ENCODE peak calls at places on chromosomes 5 and 9, in ten cellular contexts. X, R, Z, B, G, F, A, N, Y and C are unnamed samples.

GRCh38 chr5:112316006-112316405 is 103.1 kb downstream of the EPB41L4A start:
- DNase-seq in F (no peak), Z (no peak), A (no peak), X (no peak), N (peak; percentile 16), B (no peak), G (no peak), Y (no peak), R (no peak), C (no peak)

GRCh38 chr9:12166511-12166910 is 526.7 kb upstream of the TYRP1 start:
- DNase-seq in Z (no peak), A (no peak), Y (no peak), G (no peak), R (no peak), F (no peak), X (no peak), N (peak; percentile 38), B (no peak), C (no peak)

GRCh38 chr9:806285-807156 is 35.0 kb upstream of the DMRT1 start:
- DNase-seq in X (no peak), Z (no peak), F (no peak), R (peak; percentile 31), A (peak; percentile 69), B (peak; percentile 60), Y (peak; percentile 29), G (no peak), N (no peak), C (no peak)

GRCh38 chr5:158435161-158435616 is 576.2 kb upstream of the CLINT1 start:
- DNase-seq in Y (no peak), X (no peak), R (no peak), F (no peak), G (no peak), A (no peak), Z (no peak), B (no peak), N (no peak), C (no peak)

GRCh38 chr5:33371660-33372059 is 69.1 kb upstream of the TARS1 start:
- DNase-seq in F (no peak), X (no peak), B (peak; percentile 89), R (no peak), Y (peak; percentile 73), G (no peak), A (peak; percentile 11), Z (no peak), N (no peak), C (no peak)

GRCh38 chr5:58322453-58322852 is 137.4 kb downstream of the PLK2 start:
- DNase-seq in R (no peak), A (peak; percentile 17), Y (no peak), F (no peak), B (peak; percentile 36), N (no peak), Z (no peak), G (no peak), X (no peak), C (no peak)

GRCh38 chr9:117927354-117927753 is 223.2 kb downstream of the TLR4 start:
- DNase-seq in B (no peak), R (no peak), A (no peak), Y (no peak), F (no peak), X (no peak), N (no peak), G (no peak), Z (peak; percentile 23), C (peak; percentile 13)

GRCh38 chr5:172597755-172598155 is 43.3 kb upstream of the NEURL1B start:
- DNase-seq in B (no peak), R (no peak), G (no peak), A (no peak), N (no peak), Y (no peak), X (no peak), Z (no peak), F (no peak), C (no peak)

GRCh38 chr9:117574099-117574498 is 130.1 kb upstream of the TLR4 start:
- DNase-seq in B (no peak), G (no peak), X (no peak), F (no peak), Y (no peak), A (no peak), R (no peak), Z (no peak), N (no peak), C (no peak)

GRCh38 chr9:29213374-29214161 is 1640.3 kb upstream of the C9orf72 start:
- DNase-seq in F (no peak), A (no peak), N (no peak), B (no peak), G (no peak), Y (no peak), Z (peak; percentile 81), X (no peak), R (no peak), C (peak; percentile 59)

GRCh38 chr5:39376293-39376714 is 12.0 kb upstream of the C9 start:
- DNase-seq in F (no peak), N (peak; percentile 33), Z (peak; percentile 70), A (peak; percentile 30), X (no peak), B (peak; percentile 77), Y (no peak), G (no peak), R (peak; percentile 47), C (peak; percentile 14)

GRCh38 chr9:90142580-90142979 is 500.0 kb downstream of the DIRAS2 start:
- DNase-seq in A (no peak), G (no peak), B (peak; percentile 58), Z (peak; percentile 84), R (no peak), X (peak; percentile 43), F (no peak), Y (no peak), N (peak; percentile 26), C (peak; percentile 36)

GRCh38 chr5:122163151-122164069 is 34.1 kb downstream of the ZNF474 start:
- DNase-seq in R (no peak), F (no peak), X (no peak), Y (peak; percentile 73), Z (no peak), A (peak; percentile 72), B (peak; percentile 97), G (no peak), N (peak; percentile 79), C (no peak)

GRCh38 chr5:134124289-134125194 is 10.1 kb downstream of the TCF7 start:
- DNase-seq in N (no peak), F (no peak), A (no peak), Z (no peak), X (no peak), R (no peak), G (no peak), B (peak; percentile 91), Y (no peak), C (no peak)

GRCh38 chr5:172868924-172869565 is 35.0 kb downstream of the ERGIC1 start:
- DNase-seq in X (no peak), A (peak; percentile 74), G (peak; percentile 67), F (peak; percentile 73), N (no peak), B (peak; percentile 97), Y (no peak), R (no peak), Z (no peak), C (no peak)

GRCh38 chr5:92403308-92403707 is 1020.2 kb upstream of the ARRDC3 start:
- DNase-seq in R (no peak), A (no peak), N (no peak), F (no peak), G (no peak), X (no peak), B (no peak), Y (no peak), Z (peak; percentile 8), C (peak; percentile 24)

GRCh38 chr5:151123897-151124751 is 33.5 kb downstream of the ANXA6 start:
- DNase-seq in X (no peak), N (no peak), F (peak; percentile 76), B (peak; percentile 58), A (peak; percentile 35), Z (no peak), R (no peak), G (no peak), Y (no peak), C (peak; percentile 70)

GRCh38 chr5:176994460-176995121 is 12.0 kb downstream of the UIMC1 start:
- DNase-seq in Y (no peak), A (no peak), F (no peak), R (no peak), B (peak; percentile 90), X (no peak), Z (no peak), G (no peak), N (no peak), C (no peak)

GRCh38 chr9:89992326-89993208 is 387.8 kb downstream of the GADD45G start:
- DNase-seq in Z (no peak), X (no peak), G (no peak), R (no peak), F (no peak), Y (no peak), N (no peak), B (no peak), A (no peak), C (no peak)

GRCh38 chr9:35909687-35910612 is 660 bp downstream of the SPAAR start:
- DNase-seq in R (no peak), X (no peak), A (no peak), N (no peak), F (no peak), Z (no peak), Y (no peak), G (no peak), B (peak; percentile 50), C (no peak)

GRCh38 chr9:132651259-132651658 is 18.5 kb downstream of the DDX31 start:
- DNase-seq in Y (peak; percentile 90), X (no peak), R (no peak), A (peak; percentile 44), B (peak; percentile 88), N (no peak), F (no peak), G (no peak), Z (no peak), C (no peak)

GRCh38 chr9:89592963-89593775 is 11.6 kb upstream of the GADD45G start:
- DNase-seq in Y (no peak), Z (no peak), X (no peak), B (no peak), N (no peak), A (peak; percentile 42), F (no peak), G (no peak), R (peak; percentile 46), C (no peak)

GRCh38 chr5:72817639-72818266 is 1.3 kb downstream of the TNPO1 start:
- DNase-seq in F (no peak), X (no peak), G (no peak), N (no peak), Y (no peak), Z (no peak), B (peak; percentile 38), R (no peak), A (no peak), C (no peak)

GRCh38 chr9:78573669-78574068 is 276.7 kb downstream of the PSAT1 start:
- DNase-seq in G (no peak), F (no peak), X (no peak), N (no peak), R (no peak), A (no peak), B (no peak), Z (no peak), Y (no peak), C (no peak)

GRCh38 chr9:136939996-136940525 is 4.5 kb downstream of the FBXW5 start:
- DNase-seq in X (no peak), N (no peak), Z (no peak), F (no peak), R (no peak), A (no peak), B (no peak), G (peak; percentile 91), Y (no peak), C (no peak)

GRCh38 chr5:132832612-132833011 is 2.2 kb upstream of the SHROOM1 start:
- DNase-seq in F (no peak), R (no peak), Z (no peak), Y (no peak), B (no peak), X (no peak), G (no peak), N (no peak), A (no peak), C (no peak)